ENCODE peak calls at places on chromosomes 16 and 17, in four cellular contexts. L is IMR-90; X is CD8-positive, alpha-beta T cell; S is OCI-LY7. V is an unnamed sample.

GRCh38 chr17:77308768-77309726 is 168.3 kb downstream of the SEC14L1 start:
- DNase-seq in S (no peak), X (no peak), L (peak), V (peak)

GRCh38 chr17:62965149-62965648 is 836 bp upstream of the TANC2 start:
- DNase-seq in X (no peak), L (peak), S (no peak), V (no peak)

GRCh38 chr17:74734256-74734655 is 2.8 kb upstream of the RAB37 start:
- DNase-seq in S (no peak), X (no peak), L (no peak), V (no peak)

GRCh38 chr17:31099051-31099450 is 4.3 kb downstream of the NF1 start:
- DNase-seq in L (peak), X (no peak), S (no peak), V (no peak)

GRCh38 chr16:50699345-50700159 is 6.1 kb downstream of the NOD2 start:
- DNase-seq in X (no peak), S (no peak), L (peak), V (peak)

GRCh38 chr16:77833906-77834599 is 45.7 kb downstream of the VAT1L start:
- DNase-seq in X (no peak), S (no peak), L (peak), V (peak)

GRCh38 chr17:71703701-71704100 is 417.1 kb upstream of the SOX9 start:
- DNase-seq in S (no peak), L (no peak), X (no peak), V (no peak)

GRCh38 chr17:57585341-57586098 is 159.6 kb downstream of the CCDC182 start:
- DNase-seq in S (no peak), X (no peak), L (no peak), V (no peak)

GRCh38 chr17:34131386-34131785 is 123.7 kb upstream of the CCL2 start:
- DNase-seq in X (peak), S (no peak), L (no peak), V (no peak)

GRCh38 chr17:33987162-33987561 is 267.9 kb upstream of the CCL2 start:
- DNase-seq in S (no peak), X (no peak), L (no peak), V (no peak)

GRCh38 chr16:50602531-50603205 is 54.5 kb downstream of the NKD1 start:
- DNase-seq in X (peak), S (no peak), L (no peak), V (no peak)

GRCh38 chr16:1548234-1548633 is 14.8 kb downstream of the TMEM204 start:
- DNase-seq in X (no peak), S (no peak), L (no peak), V (peak)

GRCh38 chr17:64519601-64520000 is 12.8 kb downstream of the CEP95 start:
- DNase-seq in L (no peak), S (no peak), X (no peak), V (no peak)

GRCh38 chr16:70395345-70395901 is 43.5 kb downstream of the ST3GAL2 start:
- DNase-seq in X (peak), S (peak), L (peak), V (peak)

GRCh38 chr17:41147531-41148204 is 2.0 kb downstream of the KRTAP4-5 start:
- DNase-seq in X (no peak), S (no peak), L (no peak), V (no peak)

GRCh38 chr17:70314506-70314905 is 145.2 kb downstream of the KCNJ2 start:
- DNase-seq in X (no peak), S (no peak), L (no peak), V (no peak)

GRCh38 chr16:1152123-1152638 is 725 bp upstream of the CACNA1H start:
- DNase-seq in X (peak), S (no peak), L (no peak), V (no peak)

GRCh38 chr16:30437511-30438046 is 7.7 kb upstream of the DCTPP1 start:
- DNase-seq in X (no peak), L (no peak), S (no peak), V (no peak)

GRCh38 chr17:79528592-79529125 is 82.2 kb downstream of the RBFOX3 start:
- DNase-seq in L (no peak), S (no peak), X (no peak), V (no peak)

GRCh38 chr16:75092777-75093176 is 23.8 kb downstream of the LDHD start:
- DNase-seq in X (no peak), L (no peak), S (no peak), V (no peak)

GRCh38 chr16:22214893-22215292 is 8.8 kb downstream of the EEF2K start:
- DNase-seq in X (no peak), S (no peak), L (no peak), V (no peak)

GRCh38 chr16:12901597-12902436 is at the start of gene SHISA9:
- DNase-seq in S (no peak), L (no peak), X (no peak), V (no peak)

GRCh38 chr16:59410451-59410850 is 676.3 kb upstream of the GOT2 start:
- DNase-seq in X (no peak), S (no peak), L (no peak), V (no peak)

GRCh38 chr16:50721549-50722409 is 20.1 kb upstream of the CYLD start:
- DNase-seq in X (no peak), L (no peak), S (no peak), V (no peak)

GRCh38 chr17:82058230-82058854 is 6.6 kb downstream of the GPS1 start:
- DNase-seq in L (no peak), S (no peak), X (no peak), V (no peak)

GRCh38 chr17:4560837-4561241 is 462 bp upstream of the GGT6 start:
- DNase-seq in L (no peak), S (no peak), X (no peak), V (peak)
- TF ChIP-seq CTCF in L (peak), S (peak), X (no peak), V (peak)

GRCh38 chr17:18261659-18262058 is 1.2 kb downstream of the MIEF2 start:
- DNase-seq in X (no peak), S (no peak), L (no peak), V (no peak)
- H3K4me3 ChIP-seq in X (peak), S (peak), L (peak), V (peak)

GRCh38 chr16:85751665-85752501 is 987 bp upstream of the C16orf74 start:
- DNase-seq in S (peak), X (no peak), L (peak), V (peak)

GRCh38 chr16:85753559-85753958 is 2.7 kb upstream of the C16orf74 start:
- DNase-seq in X (no peak), L (no peak), S (no peak), V (no peak)

GRCh38 chr16:85754403-85754802 is 3.5 kb upstream of the C16orf74 start:
- DNase-seq in L (no peak), S (peak), X (no peak), V (no peak)

GRCh38 chr16:85753976-85754375 is 3.1 kb upstream of the C16orf74 start:
- DNase-seq in X (no peak), L (no peak), S (peak), V (no peak)

DNA sequence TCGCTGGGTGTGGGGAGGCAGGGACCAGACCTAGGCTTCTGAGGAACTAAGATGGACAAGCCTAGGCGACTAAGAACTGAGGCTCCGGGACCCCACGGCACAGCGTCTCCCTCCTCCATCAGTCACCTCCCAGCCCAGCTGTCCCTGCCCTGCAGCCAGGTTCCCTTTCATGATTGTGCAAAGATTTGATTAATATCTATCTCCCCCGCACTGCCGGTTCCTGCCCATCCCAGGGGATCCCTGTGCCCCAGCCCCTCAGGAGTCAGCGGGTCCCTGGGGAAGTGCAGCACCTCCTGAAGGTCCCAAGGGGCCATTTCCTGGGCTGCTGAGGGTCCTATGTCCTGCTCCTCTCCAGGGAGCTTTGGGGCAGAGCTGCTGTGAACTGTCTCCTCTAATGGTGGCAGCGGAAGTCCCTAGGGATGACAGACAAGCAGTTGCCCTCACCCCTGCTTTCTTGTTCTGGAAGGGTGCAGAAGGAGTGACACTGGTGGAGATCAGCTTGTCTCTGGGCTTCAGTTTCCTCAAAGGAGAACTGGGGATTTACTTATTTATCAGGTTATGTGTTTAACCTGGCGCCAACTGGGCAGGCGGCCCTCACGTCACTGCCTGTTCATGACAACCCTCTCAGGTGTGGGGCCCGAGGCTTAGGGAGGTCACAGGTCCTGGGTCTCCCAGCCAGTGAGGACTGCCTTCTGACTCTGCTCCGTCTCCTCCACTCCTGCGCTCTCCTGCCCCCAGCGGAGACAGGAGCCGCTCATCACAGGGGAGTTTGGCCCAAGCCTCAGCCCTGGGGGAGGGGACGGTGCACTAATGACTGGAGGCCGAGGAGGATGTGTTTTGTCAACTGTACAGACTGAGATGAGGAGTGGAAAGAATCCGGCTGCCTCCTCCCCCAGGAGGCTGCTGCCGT is 1.9 kb upstream of the C16orf74 start:
- DNase-seq in S (peak), X (no peak), L (peak), V (peak)
- TF ChIP-seq CTCF in S (peak), X (no peak), L (peak), V (peak)

DNA sequence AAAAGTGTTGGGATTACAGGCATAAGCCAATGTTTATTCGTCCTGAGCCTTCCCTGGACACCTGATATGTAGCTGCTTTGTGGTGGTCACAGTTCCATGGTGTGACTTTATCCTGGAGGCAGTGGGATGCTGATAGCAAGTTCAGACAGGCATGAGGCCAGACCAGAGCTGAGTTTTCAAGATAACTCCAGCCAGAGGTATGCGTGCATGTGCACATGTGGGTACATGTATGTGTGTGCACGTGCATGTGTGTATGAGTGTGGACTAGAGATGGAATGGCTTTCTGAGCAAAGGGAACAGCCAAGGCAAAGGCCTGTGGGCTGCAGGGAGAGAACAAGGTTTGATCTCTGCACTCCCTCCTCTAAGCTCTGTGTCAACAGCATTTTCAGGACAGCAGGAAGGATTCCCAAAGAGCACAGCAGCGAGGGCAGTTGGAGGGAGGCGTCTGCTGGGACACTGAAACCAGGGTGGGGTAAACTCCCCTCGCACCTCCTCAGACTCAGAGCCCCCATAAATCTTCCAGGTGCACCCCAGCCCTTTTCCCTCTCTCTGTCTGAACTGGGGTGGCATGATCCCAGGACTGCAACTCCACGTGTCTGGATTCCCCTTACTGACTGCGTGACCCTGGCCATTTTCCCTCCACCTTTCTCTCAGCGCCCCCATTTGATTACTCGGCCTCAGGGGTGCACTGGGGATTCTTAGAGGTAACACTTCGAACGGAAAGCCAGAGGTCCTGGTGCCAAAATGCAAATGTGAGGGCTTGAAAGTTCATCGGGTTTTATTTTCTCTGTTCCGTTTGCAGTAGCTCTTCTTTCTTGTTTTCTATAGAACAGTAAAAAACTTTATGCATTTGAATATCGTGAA is 15.3 kb downstream of the NLRC5 start:
- DNase-seq in X (no peak), L (no peak), S (no peak), V (no peak)
- H3K4me3 ChIP-seq in X (no peak), L (no peak), S (peak), V (no peak)

GRCh38 chr16:81995651-81996050 is 15.6 kb downstream of the SDR42E1 start:
- DNase-seq in L (peak), S (no peak), X (no peak), V (peak)

GRCh38 chr16:81996664-81997529 is 14.4 kb downstream of the SDR42E1 start:
- DNase-seq in L (peak), X (no peak), S (peak), V (peak)

GRCh38 chr16:81997738-81998137 is 13.5 kb downstream of the SDR42E1 start:
- DNase-seq in X (no peak), S (no peak), L (peak), V (peak)

DNA sequence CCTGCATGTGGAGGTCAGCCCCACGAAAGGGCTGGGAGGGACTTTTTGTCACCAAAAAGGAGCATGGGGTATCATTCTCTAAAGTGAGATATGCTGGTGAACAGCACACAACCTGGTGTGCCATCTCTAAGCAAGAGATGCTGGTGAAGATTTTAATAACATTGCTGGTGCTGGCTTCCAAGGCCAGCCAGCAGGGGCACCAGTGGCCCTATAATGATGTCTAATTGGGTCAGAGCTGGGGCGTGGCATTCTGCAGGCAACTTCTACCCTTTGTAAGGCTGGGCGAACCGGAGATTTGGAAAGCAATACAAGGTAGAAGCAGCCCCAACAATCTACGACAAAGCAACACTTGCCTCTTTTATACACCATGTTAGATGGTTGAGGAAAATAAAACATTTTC is 16.8 kb downstream of the SDR42E1 start:
- DNase-seq in S (peak), X (no peak), L (no peak), V (no peak)
- TF ChIP-seq CTCF in S (peak), X (no peak), L (no peak), V (no peak)

DNA sequence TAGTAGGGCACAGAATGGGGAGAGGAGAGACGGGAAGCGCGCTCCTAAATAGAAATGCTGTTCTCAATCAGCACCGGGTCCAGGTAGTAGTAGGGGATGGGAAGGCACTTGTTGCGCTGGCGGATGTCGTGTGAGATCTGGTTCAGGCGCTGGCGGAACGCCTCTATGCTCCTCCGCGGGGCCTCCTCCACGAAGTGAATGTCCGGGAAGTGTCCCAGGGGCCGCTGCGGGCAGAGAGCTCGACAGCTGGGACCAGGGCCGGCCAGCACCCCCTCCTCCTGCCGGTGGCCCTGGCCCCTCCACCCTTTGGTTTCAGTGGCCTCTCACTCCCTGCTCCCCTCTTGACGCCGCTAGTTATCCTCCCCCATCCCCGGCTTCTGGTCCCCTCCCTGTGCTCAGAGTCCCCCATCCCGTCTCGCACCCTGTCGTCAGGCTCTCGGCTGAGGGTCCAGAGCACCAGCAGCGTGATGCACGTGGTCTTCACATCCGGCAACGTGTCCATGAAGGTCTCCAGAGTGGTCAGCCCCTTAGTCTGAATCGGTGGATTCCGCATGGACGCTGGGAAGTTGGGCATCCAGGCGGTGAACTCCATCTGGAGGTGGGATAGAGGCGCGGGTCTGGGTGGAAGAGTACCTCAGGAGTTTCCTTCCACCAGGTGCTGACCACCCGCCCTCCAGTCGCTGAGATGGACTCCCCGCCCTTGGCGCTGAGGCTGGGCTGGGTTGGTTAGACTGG is 14.6 kb downstream of the ALOX12B start:
- DNase-seq in X (peak), S (no peak), L (no peak), V (no peak)
- H3K4me3 ChIP-seq in X (peak), S (no peak), L (no peak), V (no peak)

V was measured in fibroblast of pulmonary artery.